ENCODE peak calls at places on chromosomes 16 and 17, in seven cellular contexts. V is brain pericyte, X is lung microvascular endothelial cell, L is AG04449, C is mucosa of descending colon, D is type B pancreatic cell, T is T-helper 9 cell. J is an unnamed sample.

GRCh38 chr17:66523378-66524174 is 221.2 kb downstream of the PRKCA start:
- DNase-seq in V (no peak), X (no peak), L (no peak), C (no peak), D (no peak), T (no peak), J (no peak)

GRCh38 chr17:18318771-18319450 is 3.8 kb downstream of the SMCR8 start:
- DNase-seq in V (no peak), X (no peak), L (no peak), C (no peak), D (no peak), T (no peak), J (no peak)

GRCh38 chr16:31678649-31679325 is 151.1 kb downstream of the AHSP start:
- DNase-seq in V (no peak), X (no peak), L (no peak), C (no peak), D (no peak), T (no peak), J (no peak)

GRCh38 chr16:72875291-72876036 is 172.5 kb downstream of the ZFHX3 start:
- DNase-seq in V (no peak), X (no peak), L (no peak), C (no peak), D (no peak), T (no peak), J (no peak)

GRCh38 chr16:55489956-55490265 is 10.9 kb downstream of the MMP2 start:
- DNase-seq in V (no peak), X (no peak), L (no peak), C (no peak), D (no peak), T (no peak), J (no peak)

GRCh38 chr16:11675561-11676511 is 7.6 kb downstream of the SNN start:
- DNase-seq in V (no peak), X (no peak), L (no peak), C (peak; percentile 80), D (no peak), T (no peak), J (no peak)

GRCh38 chr16:49701867-49702494 is 153.9 kb downstream of the ZNF423 start:
- DNase-seq in V (no peak), X (no peak), L (no peak), C (peak; percentile 64), D (peak; percentile 85), T (no peak), J (no peak)

GRCh38 chr17:8500609-8501008 is 64.9 kb downstream of the NDEL1 start:
- DNase-seq in V (no peak), X (no peak), L (no peak), C (no peak), D (no peak), T (no peak), J (no peak)

GRCh38 chr17:16439303-16439791 is 24.0 kb downstream of the TRPV2 start:
- DNase-seq in V (no peak), X (peak; percentile 29), L (no peak), C (no peak), D (no peak), T (no peak), J (no peak)

GRCh38 chr16:14172200-14172805 is 101.2 kb downstream of the MRTFB start:
- DNase-seq in V (no peak), X (no peak), L (no peak), C (no peak), D (no peak), T (no peak), J (no peak)

GRCh38 chr17:72158895-72159885 is 38.4 kb downstream of the SOX9 start:
- DNase-seq in V (no peak), X (no peak), L (no peak), C (no peak), D (no peak), T (no peak), J (no peak)

GRCh38 chr16:25060920-25061319 is 45.8 kb upstream of the ARHGAP17 start:
- DNase-seq in V (no peak), X (no peak), L (no peak), C (no peak), D (no peak), T (no peak), J (no peak)

GRCh38 chr17:59427425-59427921 is 96.0 kb downstream of the YPEL2 start:
- DNase-seq in V (no peak), X (peak; percentile 84), L (no peak), C (no peak), D (no peak), T (no peak), J (peak; percentile 32)

GRCh38 chr16:57786632-57787518 is 15.4 kb downstream of the KIFC3 start:
- DNase-seq in V (no peak), X (peak; percentile 51), L (no peak), C (peak; percentile 54), D (no peak), T (no peak), J (no peak)

GRCh38 chr17:28119560-28119959 is 77.1 kb downstream of the NLK start:
- DNase-seq in V (no peak), X (no peak), L (no peak), C (no peak), D (no peak), T (no peak), J (no peak)

GRCh38 chr17:16446338-16446983 is 31.1 kb downstream of the TRPV2 start:
- DNase-seq in V (no peak), X (no peak), L (no peak), C (peak; percentile 34), D (no peak), T (no peak), J (no peak)

GRCh38 chr17:74972973-74973328 is 392 bp upstream of the HID1 start:
- DNase-seq in V (no peak), X (no peak), L (no peak), C (no peak), D (no peak), T (no peak), J (no peak)